ENCODE peak calls at places on chromosomes 1 and 21, in nine cellular contexts. I, V, G, Q, K, M, Z, X and J are unnamed samples.

GRCh38 chr1:167344605-167345385 is 124.1 kb downstream of the POU2F1 start:
- DNase-seq in K (no peak), Z (no peak), X (no peak), M (peak; percentile 70), G (no peak), V (no peak), I (no peak), Q (no peak), J (no peak)

GRCh38 chr1:75991497-75992114 is 59.4 kb upstream of the ASB17 start:
- DNase-seq in Z (peak; percentile 39), Q (peak; percentile 69), M (peak; percentile 84), I (peak; percentile 60), K (peak; percentile 84), V (peak; percentile 89), X (peak; percentile 65), G (peak; percentile 89), J (peak; percentile 87)

GRCh38 chr1:1687846-1688245 is 4.7 kb downstream of the SLC35E2B start:
- DNase-seq in X (no peak), Z (no peak), Q (no peak), G (no peak), K (no peak), M (no peak), I (no peak), V (no peak), J (no peak)

GRCh38 chr1:113517346-113517745 is 127.0 kb downstream of the MAGI3 start:
- DNase-seq in Z (no peak), I (no peak), Q (no peak), K (no peak), V (no peak), G (no peak), X (no peak), M (no peak), J (no peak)

GRCh38 chr1:86811539-86811938 is 102.4 kb downstream of the SELENOF start:
- DNase-seq in I (no peak), Q (no peak), G (no peak), X (no peak), M (no peak), Z (no peak), K (no peak), V (no peak), J (no peak)

GRCh38 chr1:160410412-160411005 is 10.1 kb downstream of the VANGL2 start:
- DNase-seq in I (no peak), K (no peak), Q (no peak), M (peak; percentile 23), Z (no peak), G (no peak), X (no peak), V (no peak), J (no peak)

GRCh38 chr1:5968161-5968736 is 24.0 kb downstream of the NPHP4 start:
- DNase-seq in Q (no peak), M (no peak), V (no peak), X (no peak), K (no peak), I (no peak), G (no peak), Z (no peak), J (no peak)

GRCh38 chr1:17742590-17742989 is 12.5 kb upstream of the ACTL8 start:
- DNase-seq in G (no peak), Q (no peak), X (no peak), M (peak; percentile 9), I (no peak), Z (no peak), V (no peak), K (no peak), J (peak; percentile 2)

GRCh38 chr1:75533085-75533484 is 77.8 kb downstream of the SLC44A5 start:
- DNase-seq in Z (no peak), K (no peak), V (no peak), M (no peak), I (peak; percentile 2), G (no peak), Q (no peak), X (no peak), J (no peak)

GRCh38 chr1:10045480-10046355 is 13.0 kb downstream of the UBE4B start:
- DNase-seq in V (peak; percentile 62), Q (no peak), I (no peak), G (peak; percentile 82), K (no peak), Z (no peak), M (peak; percentile 64), X (no peak), J (peak; percentile 88)

GRCh38 chr21:42361286-42361685 is 5.0 kb downstream of the TFF1 start:
- DNase-seq in K (no peak), V (no peak), X (no peak), Q (no peak), M (no peak), I (no peak), Z (no peak), G (no peak), J (no peak)

GRCh38 chr1:219757890-219758289 is 145.0 kb upstream of the ZC3H11B start:
- DNase-seq in Z (no peak), Q (no peak), X (no peak), M (peak; percentile 25), I (peak; percentile 2), V (peak; percentile 56), G (peak; percentile 10), K (no peak), J (peak; percentile 23)

GRCh38 chr21:39451332-39452206 is at the start of gene SH3BGR:
- DNase-seq in Z (no peak), M (no peak), V (no peak), I (no peak), K (no peak), Q (no peak), G (peak; percentile 74), X (no peak), J (no peak)

GRCh38 chr1:15584489-15585363 is at the start of gene AGMAT:
- DNase-seq in I (no peak), X (peak; percentile 72), Z (peak; percentile 71), M (peak; percentile 35), K (peak; percentile 88), V (no peak), G (no peak), Q (peak; percentile 70), J (no peak)

GRCh38 chr1:77671836-77672235 is 10.6 kb downstream of the ZZZ3 start:
- DNase-seq in I (no peak), M (peak; percentile 49), X (no peak), Q (no peak), G (no peak), K (no peak), Z (no peak), V (no peak), J (peak; percentile 46)

GRCh38 chr1:229249854-229250644 is 20.9 kb upstream of the RAB4A start:
- DNase-seq in Q (no peak), K (no peak), M (no peak), I (no peak), G (no peak), V (no peak), Z (no peak), X (peak; percentile 35), J (no peak)

GRCh38 chr1:44531785-44532566 is 126.9 kb downstream of the RNF220 start:
- DNase-seq in K (peak; percentile 68), X (no peak), Z (peak; percentile 42), M (peak; percentile 58), G (no peak), Q (no peak), I (peak; percentile 77), V (no peak), J (peak; percentile 43)

GRCh38 chr1:38153426-38154088 is 107.0 kb upstream of the POU3F1 start:
- DNase-seq in I (no peak), Z (no peak), X (no peak), K (no peak), G (no peak), M (no peak), Q (no peak), V (no peak), J (no peak)

GRCh38 chr1:180773210-180773865 is 139.4 kb upstream of the KIAA1614 start:
- DNase-seq in I (peak; percentile 48), G (no peak), Q (no peak), K (peak; percentile 5), X (no peak), M (peak; percentile 72), V (no peak), Z (no peak), J (peak; percentile 13)

GRCh38 chr1:8293141-8293540 is 24.8 kb upstream of the SLC45A1 start:
- DNase-seq in M (no peak), G (no peak), X (no peak), K (peak; percentile 96), Z (no peak), Q (no peak), V (peak; percentile 53), I (no peak), J (no peak)

GRCh38 chr21:14748662-14749061 is 202.5 kb upstream of the SAMSN1 start:
- DNase-seq in I (no peak), M (no peak), Q (no peak), G (no peak), V (no peak), K (no peak), Z (no peak), X (no peak), J (no peak)

GRCh38 chr21:46111193-46111571 is 13.3 kb downstream of the COL6A2 start:
- DNase-seq in Q (peak; percentile 24), M (no peak), Z (no peak), X (no peak), K (no peak), V (no peak), I (no peak), G (peak; percentile 2), J (no peak)

GRCh38 chr21:36718951-36719501 is 20.1 kb downstream of the SIM2 start:
- DNase-seq in Q (peak; percentile 11), M (no peak), V (no peak), K (peak; percentile 86), X (no peak), G (peak; percentile 34), Z (no peak), I (peak; percentile 72), J (no peak)

GRCh38 chr1:16145988-16146887 is 9.6 kb downstream of the EPHA2 start:
- DNase-seq in Q (no peak), M (peak; percentile 97), X (no peak), Z (no peak), V (peak; percentile 95), K (no peak), G (peak; percentile 61), I (peak; percentile 78), J (peak; percentile 91)

GRCh38 chr1:906532-907420 is 16.9 kb upstream of the SAMD11 start:
- DNase-seq in M (peak; percentile 49), X (no peak), Z (no peak), G (peak; percentile 4), V (peak; percentile 15), I (peak; percentile 60), K (peak; percentile 87), Q (peak; percentile 26), J (no peak)

GRCh38 chr1:230839166-230839565 is 29.2 kb downstream of the C1orf198 start:
- DNase-seq in K (no peak), M (no peak), Q (no peak), G (no peak), X (no peak), I (no peak), V (no peak), Z (no peak), J (no peak)

GRCh38 chr1:119181236-119181635 is 40.8 kb upstream of the WARS2 start:
- DNase-seq in G (no peak), M (no peak), K (no peak), Z (no peak), Q (no peak), X (no peak), V (no peak), I (no peak), J (no peak)

GRCh38 chr1:3135073-3135745 is 66.2 kb downstream of the PRDM16 start:
- DNase-seq in I (no peak), G (no peak), Q (no peak), Z (no peak), V (no peak), X (no peak), K (no peak), M (no peak), J (no peak)

GRCh38 chr1:25392881-25393280 is 27.7 kb downstream of the RHCE start:
- DNase-seq in X (no peak), Q (no peak), I (no peak), Z (no peak), G (no peak), M (no peak), K (peak; percentile 39), V (no peak), J (no peak)

GRCh38 chr1:160205974-160206369 is 788 bp downstream of the PEA15 start:
- DNase-seq in V (peak; percentile 45), X (peak; percentile 31), Q (no peak), M (peak; percentile 46), G (no peak), Z (peak; percentile 52), K (peak; percentile 41), I (peak; percentile 65), J (peak; percentile 38)

GRCh38 chr1:37811027-37811655 is 3.1 kb upstream of the YRDC start:
- DNase-seq in M (peak; percentile 80), I (peak; percentile 50), V (peak; percentile 49), K (peak; percentile 79), G (no peak), Z (peak; percentile 63), X (peak; percentile 51), Q (peak; percentile 69), J (peak; percentile 77)